ENCODE peak calls at places on chromosomes 12 and 14, in ten cellular contexts. One of them, this sample, is unnamed.

GRCh38 chr14:61160798-61161197 is 120.3 kb downstream of the TMEM30B start:
- DNase-seq in heart left ventricle: no peak
- DNase-seq in tibial artery: no peak
- DNase-seq in right atrium auricular region: no peak
- DNase-seq in mesothelial cell of epicardium: no peak
- DNase-seq in fibroblast of pulmonary artery: no peak
- DNase-seq in mucosa of descending colon: no peak
- DNase-seq in tibial nerve: no peak
- DNase-seq in A549: no peak
- DNase-seq in heart right ventricle: no peak
- DNase-seq in this sample: no peak

GRCh38 chr12:58416211-58416610 is 474.8 kb downstream of the ATP23 start:
- DNase-seq in tibial nerve: no peak
- DNase-seq in A549: no peak
- DNase-seq in right atrium auricular region: no peak
- DNase-seq in heart right ventricle: no peak
- DNase-seq in mucosa of descending colon: no peak
- DNase-seq in tibial artery: no peak
- DNase-seq in fibroblast of pulmonary artery: peak
- DNase-seq in heart left ventricle: no peak
- DNase-seq in mesothelial cell of epicardium: no peak
- DNase-seq in this sample: no peak

GRCh38 chr14:90495357-90496276 is 98.8 kb downstream of the CALM1 start:
- DNase-seq in tibial artery: peak
- DNase-seq in fibroblast of pulmonary artery: peak
- DNase-seq in tibial nerve: no peak
- DNase-seq in mesothelial cell of epicardium: peak
- DNase-seq in A549: peak
- DNase-seq in heart left ventricle: peak
- DNase-seq in heart right ventricle: peak
- DNase-seq in right atrium auricular region: no peak
- DNase-seq in mucosa of descending colon: peak
- DNase-seq in this sample: peak

GRCh38 chr12:6461401-6462233 is 8.9 kb downstream of the VAMP1 start:
- DNase-seq in mucosa of descending colon: peak
- DNase-seq in tibial artery: no peak
- DNase-seq in heart right ventricle: no peak
- DNase-seq in A549: no peak
- DNase-seq in right atrium auricular region: peak
- DNase-seq in heart left ventricle: peak
- DNase-seq in tibial nerve: no peak
- DNase-seq in mesothelial cell of epicardium: no peak
- DNase-seq in fibroblast of pulmonary artery: no peak
- DNase-seq in this sample: no peak

GRCh38 chr12:25241171-25242020 is 9.3 kb downstream of the KRAS start:
- DNase-seq in fibroblast of pulmonary artery: peak
- DNase-seq in tibial nerve: no peak
- DNase-seq in A549: no peak
- DNase-seq in mesothelial cell of epicardium: no peak
- DNase-seq in right atrium auricular region: no peak
- DNase-seq in mucosa of descending colon: no peak
- DNase-seq in heart right ventricle: no peak
- DNase-seq in heart left ventricle: no peak
- DNase-seq in tibial artery: no peak
- DNase-seq in this sample: no peak

GRCh38 chr14:61129168-61129745 is 148.2 kb downstream of the SLC38A6 start:
- DNase-seq in tibial nerve: no peak
- DNase-seq in tibial artery: no peak
- DNase-seq in heart left ventricle: no peak
- DNase-seq in heart right ventricle: no peak
- DNase-seq in mesothelial cell of epicardium: no peak
- DNase-seq in A549: no peak
- DNase-seq in mucosa of descending colon: no peak
- DNase-seq in fibroblast of pulmonary artery: no peak
- DNase-seq in right atrium auricular region: no peak
- DNase-seq in this sample: no peak

GRCh38 chr12:105559292-105559691 is 228.8 kb downstream of the C12orf75 start:
- DNase-seq in right atrium auricular region: no peak
- DNase-seq in tibial artery: no peak
- DNase-seq in heart right ventricle: no peak
- DNase-seq in mucosa of descending colon: no peak
- DNase-seq in A549: no peak
- DNase-seq in fibroblast of pulmonary artery: no peak
- DNase-seq in tibial nerve: no peak
- DNase-seq in mesothelial cell of epicardium: no peak
- DNase-seq in heart left ventricle: no peak
- DNase-seq in this sample: no peak

GRCh38 chr12:28191018-28191595 is 851 bp downstream of the CCDC91 start:
- DNase-seq in heart right ventricle: no peak
- DNase-seq in heart left ventricle: peak
- DNase-seq in A549: peak
- DNase-seq in mucosa of descending colon: no peak
- DNase-seq in tibial artery: no peak
- DNase-seq in mesothelial cell of epicardium: peak
- DNase-seq in tibial nerve: no peak
- DNase-seq in fibroblast of pulmonary artery: no peak
- DNase-seq in right atrium auricular region: peak
- DNase-seq in this sample: no peak

GRCh38 chr14:104664107-104664506 is 25.3 kb upstream of the INF2 start:
- DNase-seq in mesothelial cell of epicardium: no peak
- DNase-seq in fibroblast of pulmonary artery: no peak
- DNase-seq in heart left ventricle: no peak
- DNase-seq in mucosa of descending colon: no peak
- DNase-seq in right atrium auricular region: no peak
- DNase-seq in tibial artery: no peak
- DNase-seq in heart right ventricle: no peak
- DNase-seq in A549: no peak
- DNase-seq in tibial nerve: no peak
- DNase-seq in this sample: no peak

GRCh38 chr14:104664588-104664987 is 24.8 kb upstream of the INF2 start:
- DNase-seq in mucosa of descending colon: no peak
- DNase-seq in A549: no peak
- DNase-seq in fibroblast of pulmonary artery: no peak
- DNase-seq in tibial artery: no peak
- DNase-seq in right atrium auricular region: no peak
- DNase-seq in tibial nerve: no peak
- DNase-seq in heart right ventricle: no peak
- DNase-seq in mesothelial cell of epicardium: no peak
- DNase-seq in heart left ventricle: no peak
- DNase-seq in this sample: no peak

GRCh38 chr14:104666981-104667380 is 22.4 kb upstream of the INF2 start:
- DNase-seq in tibial nerve: no peak
- DNase-seq in tibial artery: no peak
- DNase-seq in mesothelial cell of epicardium: no peak
- DNase-seq in A549: no peak
- DNase-seq in heart right ventricle: no peak
- DNase-seq in mucosa of descending colon: no peak
- DNase-seq in fibroblast of pulmonary artery: no peak
- DNase-seq in heart left ventricle: no peak
- DNase-seq in right atrium auricular region: no peak
- DNase-seq in this sample: no peak

GRCh38 chr14:104665092-104665662 is 24.2 kb upstream of the INF2 start:
- DNase-seq in fibroblast of pulmonary artery: peak
- DNase-seq in mesothelial cell of epicardium: no peak
- DNase-seq in mucosa of descending colon: no peak
- DNase-seq in tibial nerve: no peak
- DNase-seq in A549: no peak
- DNase-seq in heart right ventricle: no peak
- DNase-seq in heart left ventricle: no peak
- DNase-seq in tibial artery: no peak
- DNase-seq in right atrium auricular region: no peak
- DNase-seq in this sample: no peak

DNA sequence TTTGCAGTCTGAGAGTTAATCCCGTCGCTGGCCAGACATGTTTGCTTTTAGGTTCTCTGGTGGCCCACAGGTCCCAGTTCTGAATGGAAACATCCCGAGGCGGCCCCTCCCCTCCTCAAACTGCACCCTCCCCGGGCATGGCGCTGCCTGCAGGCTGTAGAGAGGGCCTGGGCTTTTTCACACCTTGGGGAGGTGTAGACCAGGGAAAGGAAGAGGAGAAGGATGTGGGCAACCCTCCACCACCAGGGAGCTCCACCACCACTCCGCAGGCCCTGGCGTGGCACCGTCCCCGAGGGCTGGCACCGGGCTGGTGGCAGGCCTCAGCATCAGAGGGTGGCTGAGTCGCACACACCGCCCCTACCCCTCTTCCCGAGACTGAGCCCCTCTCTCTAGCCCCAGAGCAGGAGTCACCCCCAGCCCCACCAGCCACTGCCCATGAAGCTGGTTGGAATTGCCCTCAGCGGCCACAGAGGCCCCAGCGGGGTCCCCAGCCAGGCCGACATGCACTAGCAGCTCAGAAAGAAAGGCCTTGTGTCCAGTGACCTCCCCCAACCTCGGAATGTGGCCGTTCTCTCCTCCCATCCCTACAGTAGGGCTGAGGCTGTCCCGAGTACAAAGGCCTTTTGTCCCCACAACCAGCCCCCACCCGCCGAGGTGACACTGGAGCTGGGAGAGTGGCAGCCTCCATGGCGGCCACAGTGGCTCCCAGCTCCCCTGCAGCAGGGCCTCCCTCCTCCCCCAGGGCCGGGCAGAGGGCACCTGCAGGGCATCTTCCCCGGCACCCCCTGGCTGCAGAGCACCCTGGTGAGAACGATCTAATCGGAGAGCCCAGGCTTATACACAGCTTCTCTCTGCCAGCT is 23.5 kb upstream of the INF2 start:
- DNase-seq in tibial artery: peak
- DNase-seq in tibial nerve: no peak
- DNase-seq in mesothelial cell of epicardium: no peak
- DNase-seq in heart left ventricle: no peak
- DNase-seq in fibroblast of pulmonary artery: no peak
- DNase-seq in right atrium auricular region: no peak
- DNase-seq in A549: peak
- DNase-seq in heart right ventricle: no peak
- DNase-seq in mucosa of descending colon: peak
- DNase-seq in this sample: no peak
- TF ChIP-seq CTCF in tibial artery: peak
- TF ChIP-seq CTCF in tibial nerve: peak
- TF ChIP-seq CTCF in mesothelial cell of epicardium: no peak
- TF ChIP-seq CTCF in heart left ventricle: peak
- TF ChIP-seq CTCF in fibroblast of pulmonary artery: peak
- TF ChIP-seq CTCF in right atrium auricular region: no peak
- TF ChIP-seq CTCF in A549: peak
- TF ChIP-seq CTCF in heart right ventricle: peak
- TF ChIP-seq CTCF in mucosa of descending colon: peak
- TF ChIP-seq CTCF in this sample: no peak

GRCh38 chr12:123762715-123763052 is 583 bp downstream of the DNAH10 start:
- DNase-seq in heart right ventricle: no peak
- DNase-seq in A549: no peak
- DNase-seq in tibial artery: no peak
- DNase-seq in tibial nerve: no peak
- DNase-seq in heart left ventricle: no peak
- DNase-seq in right atrium auricular region: no peak
- DNase-seq in fibroblast of pulmonary artery: no peak
- DNase-seq in mucosa of descending colon: peak
- DNase-seq in mesothelial cell of epicardium: no peak
- DNase-seq in this sample: no peak

GRCh38 chr12:123764109-123764508 is 2.0 kb downstream of the DNAH10 start:
- DNase-seq in tibial nerve: no peak
- DNase-seq in mesothelial cell of epicardium: no peak
- DNase-seq in mucosa of descending colon: no peak
- DNase-seq in tibial artery: no peak
- DNase-seq in A549: no peak
- DNase-seq in right atrium auricular region: no peak
- DNase-seq in heart right ventricle: no peak
- DNase-seq in fibroblast of pulmonary artery: no peak
- DNase-seq in heart left ventricle: no peak
- DNase-seq in this sample: no peak

GRCh38 chr12:123765504-123766035 is 3.5 kb downstream of the DNAH10 start:
- DNase-seq in mucosa of descending colon: no peak
- DNase-seq in tibial artery: no peak
- DNase-seq in fibroblast of pulmonary artery: no peak
- DNase-seq in A549: no peak
- DNase-seq in heart right ventricle: no peak
- DNase-seq in right atrium auricular region: no peak
- DNase-seq in heart left ventricle: no peak
- DNase-seq in mesothelial cell of epicardium: no peak
- DNase-seq in tibial nerve: no peak
- DNase-seq in this sample: no peak

GRCh38 chr12:123763093-123763492 is 992 bp downstream of the DNAH10 start:
- DNase-seq in tibial artery: no peak
- DNase-seq in tibial nerve: no peak
- DNase-seq in mucosa of descending colon: peak
- DNase-seq in A549: no peak
- DNase-seq in heart left ventricle: no peak
- DNase-seq in heart right ventricle: no peak
- DNase-seq in fibroblast of pulmonary artery: no peak
- DNase-seq in mesothelial cell of epicardium: no peak
- DNase-seq in right atrium auricular region: no peak
- DNase-seq in this sample: no peak

DNA sequence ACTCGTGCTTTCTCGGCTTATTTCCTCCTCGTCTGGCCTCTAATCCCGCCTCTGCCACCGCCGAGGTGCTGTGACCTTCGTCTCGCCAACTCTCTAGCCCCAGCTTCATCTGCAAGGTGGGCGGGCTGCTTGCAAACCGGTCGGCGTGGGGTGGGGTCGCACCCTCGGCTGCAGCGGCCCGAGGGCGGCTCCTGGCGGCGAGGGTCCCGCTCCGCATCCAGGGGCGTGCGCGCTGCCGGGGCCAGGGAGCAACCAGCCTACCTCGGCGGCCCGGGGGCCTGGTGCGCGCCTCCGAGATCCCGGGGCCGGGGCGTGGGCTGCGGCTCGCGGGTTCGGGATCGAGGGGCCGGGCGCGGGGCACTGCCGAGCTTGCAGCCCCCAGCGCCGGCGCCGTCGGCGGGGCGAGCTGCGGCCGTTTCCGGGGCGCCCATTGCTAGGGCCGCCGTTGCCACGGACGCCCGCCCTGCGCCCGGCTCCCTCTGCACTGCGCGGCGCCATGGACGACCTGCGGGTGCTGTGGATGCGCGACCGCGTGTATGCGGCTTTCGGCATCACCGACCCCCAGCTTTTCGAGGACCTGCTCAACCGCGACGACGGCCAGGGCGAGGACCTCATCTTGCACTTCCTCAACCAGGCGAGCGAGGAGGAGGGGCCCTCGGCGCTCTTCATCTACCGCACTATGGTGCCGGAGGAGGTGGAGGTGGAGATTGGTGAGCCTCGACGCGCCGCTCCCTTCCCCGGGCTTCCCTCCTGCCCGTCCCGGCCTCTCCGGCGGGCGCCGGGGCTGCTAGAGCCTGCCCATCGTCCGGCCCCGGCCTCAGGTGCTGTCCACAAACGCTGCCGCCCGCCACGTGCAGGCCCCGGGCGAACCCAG is at the start of gene DNAH10:
- DNase-seq in A549: no peak
- DNase-seq in heart left ventricle: no peak
- DNase-seq in mucosa of descending colon: peak
- DNase-seq in tibial artery: no peak
- DNase-seq in right atrium auricular region: no peak
- DNase-seq in mesothelial cell of epicardium: peak
- DNase-seq in tibial nerve: no peak
- DNase-seq in heart right ventricle: no peak
- DNase-seq in fibroblast of pulmonary artery: no peak
- DNase-seq in this sample: peak
- TF ChIP-seq CTCF in A549: no peak
- TF ChIP-seq CTCF in heart left ventricle: no peak
- TF ChIP-seq CTCF in mucosa of descending colon: no peak
- TF ChIP-seq CTCF in tibial artery: no peak
- TF ChIP-seq CTCF in right atrium auricular region: no peak
- TF ChIP-seq CTCF in mesothelial cell of epicardium: peak
- TF ChIP-seq CTCF in tibial nerve: no peak
- TF ChIP-seq CTCF in heart right ventricle: no peak
- TF ChIP-seq CTCF in fibroblast of pulmonary artery: peak
- TF ChIP-seq CTCF in this sample: peak

GRCh38 chr14:97298331-97298730 is 501.1 kb downstream of the VRK1 start:
- DNase-seq in mucosa of descending colon: no peak
- DNase-seq in tibial artery: no peak
- DNase-seq in tibial nerve: no peak
- DNase-seq in A549: no peak
- DNase-seq in heart right ventricle: no peak
- DNase-seq in right atrium auricular region: no peak
- DNase-seq in fibroblast of pulmonary artery: no peak
- DNase-seq in heart left ventricle: no peak
- DNase-seq in mesothelial cell of epicardium: no peak
- DNase-seq in this sample: peak
- TF ChIP-seq CTCF in mucosa of descending colon: no peak
- TF ChIP-seq CTCF in tibial artery: no peak
- TF ChIP-seq CTCF in tibial nerve: no peak
- TF ChIP-seq CTCF in A549: peak
- TF ChIP-seq CTCF in heart right ventricle: no peak
- TF ChIP-seq CTCF in right atrium auricular region: no peak
- TF ChIP-seq CTCF in fibroblast of pulmonary artery: no peak
- TF ChIP-seq CTCF in heart left ventricle: no peak
- TF ChIP-seq CTCF in mesothelial cell of epicardium: no peak
- TF ChIP-seq CTCF in this sample: peak

GRCh38 chr14:69287096-69287991 is 27.4 kb downstream of the GALNT16 start:
- DNase-seq in mesothelial cell of epicardium: no peak
- DNase-seq in heart right ventricle: no peak
- DNase-seq in fibroblast of pulmonary artery: no peak
- DNase-seq in right atrium auricular region: peak
- DNase-seq in heart left ventricle: no peak
- DNase-seq in A549: no peak
- DNase-seq in mucosa of descending colon: no peak
- DNase-seq in tibial artery: peak
- DNase-seq in tibial nerve: no peak
- DNase-seq in this sample: no peak

GRCh38 chr14:69288956-69289705 is 29.2 kb downstream of the GALNT16 start:
- DNase-seq in right atrium auricular region: peak
- DNase-seq in heart right ventricle: no peak
- DNase-seq in mucosa of descending colon: no peak
- DNase-seq in A549: no peak
- DNase-seq in tibial artery: peak
- DNase-seq in mesothelial cell of epicardium: no peak
- DNase-seq in fibroblast of pulmonary artery: no peak
- DNase-seq in heart left ventricle: no peak
- DNase-seq in tibial nerve: no peak
- DNase-seq in this sample: no peak

GRCh38 chr14:69289811-69290520 is 30.0 kb downstream of the GALNT16 start:
- DNase-seq in mucosa of descending colon: no peak
- DNase-seq in heart right ventricle: peak
- DNase-seq in fibroblast of pulmonary artery: no peak
- DNase-seq in right atrium auricular region: peak
- DNase-seq in heart left ventricle: peak
- DNase-seq in mesothelial cell of epicardium: no peak
- DNase-seq in tibial artery: peak
- DNase-seq in A549: no peak
- DNase-seq in tibial nerve: no peak
- DNase-seq in this sample: no peak

GRCh38 chr14:69285661-69286255 is 25.8 kb downstream of the GALNT16 start:
- DNase-seq in mesothelial cell of epicardium: no peak
- DNase-seq in fibroblast of pulmonary artery: no peak
- DNase-seq in right atrium auricular region: peak
- DNase-seq in tibial nerve: no peak
- DNase-seq in tibial artery: peak
- DNase-seq in heart left ventricle: no peak
- DNase-seq in A549: no peak
- DNase-seq in heart right ventricle: no peak
- DNase-seq in mucosa of descending colon: no peak
- DNase-seq in this sample: no peak

DNA sequence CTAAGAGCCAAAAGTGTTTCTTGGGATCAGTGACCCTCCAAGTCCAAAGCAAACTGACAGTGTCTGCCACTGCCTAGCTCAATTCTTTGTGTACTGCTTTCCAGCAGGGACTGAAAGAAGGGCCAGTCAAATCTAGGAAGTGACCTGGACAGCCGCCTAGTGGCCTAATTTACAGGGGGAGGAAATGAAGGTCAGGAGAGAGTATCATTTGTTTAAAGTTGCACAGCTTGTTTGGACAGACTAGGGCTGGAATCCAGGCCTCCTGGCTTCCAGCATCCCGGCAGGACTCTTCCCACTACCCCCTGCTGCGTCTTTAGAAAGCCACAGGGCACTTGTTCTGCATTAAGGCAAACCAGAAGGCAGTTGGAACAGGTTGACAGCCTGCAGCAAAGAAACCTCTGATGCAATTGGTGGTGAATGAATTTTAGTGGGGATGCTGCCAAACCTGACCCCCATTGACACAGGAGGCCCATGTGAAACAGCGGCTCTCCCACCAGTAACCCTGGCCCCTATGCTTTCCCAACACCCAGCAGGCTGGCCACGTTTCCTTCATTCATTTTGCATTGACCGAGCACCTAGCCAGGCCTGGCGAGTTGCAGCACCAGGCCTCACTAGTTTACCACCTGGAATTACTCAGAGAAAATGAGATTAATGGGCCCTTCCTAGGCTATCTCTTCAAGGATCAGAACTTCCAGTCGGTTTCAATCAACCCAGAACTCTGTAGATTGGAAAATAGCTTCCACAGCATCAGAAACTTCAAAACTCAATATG is 28.2 kb downstream of the GALNT16 start:
- DNase-seq in fibroblast of pulmonary artery: peak
- DNase-seq in tibial nerve: no peak
- DNase-seq in mesothelial cell of epicardium: no peak
- DNase-seq in mucosa of descending colon: peak
- DNase-seq in right atrium auricular region: peak
- DNase-seq in heart left ventricle: peak
- DNase-seq in tibial artery: peak
- DNase-seq in heart right ventricle: peak
- DNase-seq in A549: peak
- DNase-seq in this sample: peak
- TF ChIP-seq CTCF in fibroblast of pulmonary artery: peak
- TF ChIP-seq CTCF in tibial nerve: no peak
- TF ChIP-seq CTCF in mesothelial cell of epicardium: no peak
- TF ChIP-seq CTCF in mucosa of descending colon: no peak
- TF ChIP-seq CTCF in right atrium auricular region: no peak
- TF ChIP-seq CTCF in heart left ventricle: peak
- TF ChIP-seq CTCF in tibial artery: peak
- TF ChIP-seq CTCF in heart right ventricle: no peak
- TF ChIP-seq CTCF in A549: peak
- TF ChIP-seq CTCF in this sample: no peak